ENCODE peak calls at places on chromosomes 7 and 10, in nine cellular contexts. E is transverse colon, Y is K562, Q is AG04450, D is AG09309, J is PC-3, B is stomach, I is fibroblast of lung, M is left ventricle myocardium inferior. W is an unnamed sample.

GRCh38 chr7:107920048-107920772 is 29.2 kb downstream of the DLD start:
- DNase-seq in E (no peak), Y (no peak), Q (no peak), D (no peak), J (no peak), B (no peak), I (peak; percentile 36), M (no peak), W (no peak)

GRCh38 chr10:49325131-49325915 is 26.4 kb downstream of the C10orf71 start:
- DNase-seq in E (no peak), Y (no peak), Q (no peak), D (no peak), J (no peak), B (peak; percentile 19), I (no peak), M (no peak), W (no peak)

GRCh38 chr10:124387078-124387874 is 31.4 kb downstream of the OAT start:
- DNase-seq in E (no peak), Y (no peak), Q (no peak), D (no peak), J (no peak), B (peak; percentile 9), I (no peak), M (no peak), W (no peak)

GRCh38 chr10:114061148-114061547 is 17.5 kb downstream of the ADRB1 start:
- DNase-seq in E (no peak), Y (no peak), Q (no peak), D (no peak), J (no peak), B (no peak), I (no peak), M (no peak), W (no peak)

GRCh38 chr10:42491001-42491592 is 147.3 kb downstream of the ZNF33B start:
- DNase-seq in E (no peak), Y (no peak), Q (no peak), D (no peak), J (peak; percentile 4), B (no peak), I (peak; percentile 9), M (no peak), W (no peak)

GRCh38 chr10:62277946-62278345 is 9.3 kb upstream of the RTKN2 start:
- DNase-seq in E (no peak), Y (no peak), Q (no peak), D (no peak), J (no peak), B (no peak), I (peak; percentile 11), M (no peak), W (no peak)

GRCh38 chr10:92124524-92125168 is 166.2 kb downstream of the CPEB3 start:
- DNase-seq in E (peak; percentile 39), Y (no peak), Q (peak; percentile 67), D (peak; percentile 55), J (peak; percentile 83), B (peak; percentile 72), I (peak; percentile 93), M (no peak), W (peak; percentile 96)

GRCh38 chr10:126504051-126504760 is 115.9 kb upstream of the ADAM12 start:
- DNase-seq in E (peak; percentile 12), Y (peak; percentile 5), Q (peak; percentile 23), D (peak; percentile 27), J (peak; percentile 84), B (no peak), I (peak; percentile 62), M (peak; percentile 16), W (peak; percentile 80)

GRCh38 chr7:156816943-156817572 is 75.9 kb downstream of the LMBR1 start:
- DNase-seq in E (no peak), Y (no peak), Q (peak; percentile 4), D (no peak), J (peak; percentile 57), B (no peak), I (peak; percentile 18), M (no peak), W (peak; percentile 58)

GRCh38 chr7:88344956-88345832 is 38.5 kb upstream of the STEAP4 start:
- DNase-seq in E (peak; percentile 25), Y (peak; percentile 17), Q (peak; percentile 0), D (no peak), J (peak; percentile 54), B (peak; percentile 41), I (peak; percentile 25), M (peak; percentile 57), W (peak; percentile 30)

GRCh38 chr10:71349401-71349800 is 30.3 kb downstream of the SLC29A3 start:
- DNase-seq in E (no peak), Y (peak; percentile 55), Q (no peak), D (no peak), J (peak; percentile 66), B (no peak), I (peak; percentile 60), M (no peak), W (no peak)

GRCh38 chr7:157684157-157684595 is 347.4 kb downstream of the DNAJB6 start:
- DNase-seq in E (no peak), Y (no peak), Q (no peak), D (no peak), J (no peak), B (peak; percentile 18), I (peak; percentile 49), M (no peak), W (no peak)

GRCh38 chr7:26550492-26550891 is 258.8 kb downstream of the SNX10 start:
- DNase-seq in E (no peak), Y (no peak), Q (no peak), D (no peak), J (peak; percentile 56), B (no peak), I (no peak), M (no peak), W (no peak)

GRCh38 chr7:130946110-130946509 is 212.1 kb upstream of the KLF14 start:
- DNase-seq in E (no peak), Y (no peak), Q (no peak), D (no peak), J (no peak), B (no peak), I (no peak), M (no peak), W (no peak)

GRCh38 chr7:50696810-50697582 is 85.7 kb downstream of the GRB10 start:
- DNase-seq in E (no peak), Y (no peak), Q (no peak), D (no peak), J (peak; percentile 46), B (no peak), I (no peak), M (no peak), W (peak; percentile 29)

GRCh38 chr10:26269754-26270153 is 53.2 kb downstream of the GAD2 start:
- DNase-seq in E (no peak), Y (no peak), Q (no peak), D (peak; percentile 14), J (peak; percentile 51), B (no peak), I (peak; percentile 31), M (no peak), W (peak; percentile 18)
- TF ChIP-seq CTCF in E (no peak), Y (peak; percentile 29), Q (no peak), D (peak; percentile 47), J (peak; percentile 38), B (peak; percentile 26), I (no peak), M (peak; percentile 28), W (no peak)

DNA sequence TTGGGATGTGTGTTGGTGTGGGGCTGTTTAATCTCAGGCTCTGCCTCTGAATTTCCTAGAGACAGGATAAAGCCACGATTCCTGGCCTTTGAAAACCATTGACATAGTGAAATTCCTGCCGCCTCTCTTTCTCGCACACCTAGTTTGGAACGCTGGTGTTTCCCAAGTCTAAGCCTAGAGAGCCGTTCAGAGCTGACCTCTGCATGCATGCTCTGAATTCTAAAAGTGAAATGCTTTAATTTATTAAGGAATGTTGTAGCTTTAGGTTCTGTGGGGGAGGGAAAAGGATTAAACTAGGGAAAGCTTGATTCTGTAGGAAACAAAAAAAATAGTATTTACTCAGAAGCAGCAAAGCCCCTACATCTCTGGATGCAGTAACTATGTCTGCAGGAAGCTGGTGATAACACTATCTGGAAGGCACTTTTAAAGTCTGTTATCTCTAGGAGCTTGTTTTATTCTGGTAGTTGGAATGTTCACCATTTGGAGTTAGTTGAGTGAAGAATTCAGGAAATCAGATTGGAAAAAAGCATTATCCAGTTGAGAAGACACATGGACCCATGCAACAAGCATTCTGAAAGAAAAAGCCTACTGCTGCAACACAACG is 27.3 kb downstream of the PFKP start:
- DNase-seq in E (no peak), Y (no peak), Q (no peak), D (no peak), J (no peak), B (no peak), I (peak; percentile 51), M (no peak), W (peak; percentile 47)
- H3K4me3 ChIP-seq in E (no peak overlapping the region), Y (peak overlapping the region; percentile 24), Q (peak overlapping the region; percentile 41), D (no peak overlapping the region), J (peak overlapping the region; percentile 50), B (no peak overlapping the region), I (no peak overlapping the region), M (peak overlapping the region; percentile 24), W (peak overlapping the region; percentile 27)

DNA sequence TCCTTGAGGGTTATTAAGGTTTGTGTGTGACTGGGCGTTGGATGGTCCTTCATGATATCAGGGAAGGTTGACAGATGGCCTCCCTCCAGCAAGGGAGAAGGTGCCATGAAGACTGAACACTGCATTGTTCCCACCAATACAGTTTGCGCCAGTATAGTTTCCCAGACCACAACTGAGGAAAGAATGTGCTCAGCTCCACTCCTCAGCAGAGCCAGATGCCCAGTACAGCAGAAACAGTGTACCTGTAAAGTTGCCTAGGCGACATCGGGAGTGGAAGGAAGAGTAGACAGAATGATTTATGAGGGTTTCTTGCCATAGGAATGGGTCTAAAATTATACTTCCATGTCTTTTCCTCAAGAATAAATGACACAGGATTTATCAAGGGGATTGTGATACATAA is 137.5 kb downstream of the ST7 start:
- DNase-seq in E (no peak), Y (no peak), Q (no peak), D (no peak), J (no peak), B (no peak), I (peak; percentile 34), M (no peak), W (no peak)
- TF ChIP-seq CTCF in E (no peak), Y (no peak), Q (no peak), D (no peak), J (no peak), B (no peak), I (no peak), M (no peak), W (no peak)

DNA sequence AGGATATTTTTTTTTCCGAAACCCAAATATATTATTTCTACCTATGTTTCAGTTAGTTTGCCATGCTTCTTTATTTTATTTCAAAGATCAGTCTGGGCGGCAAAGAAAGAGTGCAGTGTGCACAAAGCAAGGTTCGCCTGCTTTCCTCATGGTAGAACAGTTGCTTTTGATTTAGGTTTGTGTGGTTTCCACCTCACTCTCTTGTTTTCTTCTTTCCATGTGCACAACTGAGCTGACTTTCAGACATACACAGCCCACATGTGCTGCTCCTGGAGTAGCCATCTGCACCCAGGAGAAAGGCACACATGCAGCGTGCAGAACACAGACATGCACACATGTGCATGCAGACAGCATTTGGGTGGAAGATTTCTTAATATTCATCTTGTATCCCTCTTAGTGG is 302.1 kb downstream of the FZD1 start:
- DNase-seq in E (no peak), Y (no peak), Q (no peak), D (no peak), J (no peak), B (no peak), I (no peak), M (no peak), W (no peak)
- H3K4me3 ChIP-seq in E (no peak overlapping the region), Y (no peak overlapping the region), Q (no peak overlapping the region), D (no peak overlapping the region), J (no peak overlapping the region), B (no peak overlapping the region), I (no peak overlapping the region), M (no peak overlapping the region), W (no peak overlapping the region)

W was measured in fibroblast of pulmonary artery.